ENCODE peak calls at places on chromosomes 2 and 18, in seven cellular contexts. K, W, N, T, P, O and I are unnamed samples.

GRCh38 chr2:153354406-153354805 is 124.2 kb downstream of the RPRM start:
- DNase-seq in K (no peak), W (no peak), N (no peak), T (no peak), P (no peak), O (no peak), I (no peak)

GRCh38 chr2:33145459-33145858 is 198.7 kb downstream of the LTBP1 start:
- DNase-seq in K (peak), W (no peak), N (no peak), T (no peak), P (peak), O (no peak), I (no peak)

GRCh38 chr2:211408485-211408884 is 852.1 kb downstream of the CPS1 start:
- DNase-seq in K (no peak), W (no peak), N (no peak), T (peak), P (peak), O (no peak), I (peak)

GRCh38 chr2:101119431-101119830 is 31.8 kb downstream of the TBC1D8 start:
- DNase-seq in K (no peak), W (no peak), N (peak), T (no peak), P (peak), O (no peak), I (no peak)

GRCh38 chr2:100819365-100820345 is at the start of gene NPAS2:
- DNase-seq in K (no peak), W (no peak), N (peak), T (peak), P (peak), O (peak), I (no peak)

GRCh38 chr2:188199716-188200128 is 92.0 kb upstream of the GULP1 start:
- DNase-seq in K (peak), W (no peak), N (no peak), T (peak), P (peak), O (no peak), I (no peak)

GRCh38 chr18:3177902-3178687 is 41.7 kb downstream of the MYOM1 start:
- DNase-seq in K (no peak), W (peak), N (peak), T (no peak), P (no peak), O (peak), I (no peak)

GRCh38 chr2:161975062-161975812 is 98.8 kb downstream of the DPP4 start:
- DNase-seq in K (no peak), W (no peak), N (no peak), T (no peak), P (no peak), O (no peak), I (no peak)

GRCh38 chr18:31721596-31721995 is 37.2 kb upstream of the B4GALT6 start:
- DNase-seq in K (no peak), W (no peak), N (no peak), T (no peak), P (peak), O (no peak), I (no peak)

GRCh38 chr2:212893216-212893615 is 258.2 kb downstream of the IKZF2 start:
- DNase-seq in K (no peak), W (no peak), N (no peak), T (no peak), P (no peak), O (no peak), I (no peak)

GRCh38 chr2:36366491-36367120 is 11.0 kb downstream of the CRIM1 start:
- DNase-seq in K (no peak), W (no peak), N (no peak), T (no peak), P (peak), O (no peak), I (no peak)

GRCh38 chr2:215884741-215885140 is 128.6 kb downstream of the MREG start:
- DNase-seq in K (no peak), W (no peak), N (no peak), T (no peak), P (peak), O (no peak), I (no peak)

GRCh38 chr18:8800041-8800441 is 94.7 kb downstream of the MTCL1 start:
- DNase-seq in K (no peak), W (no peak), N (no peak), T (no peak), P (no peak), O (no peak), I (no peak)

GRCh38 chr2:58194451-58194850 is 46.7 kb downstream of the FANCL start:
- DNase-seq in K (no peak), W (no peak), N (no peak), T (no peak), P (no peak), O (no peak), I (peak)
- TF ChIP-seq CTCF in K (no peak), W (no peak), N (no peak), T (no peak), P (no peak), O (no peak), I (no peak)

GRCh38 chr2:5915926-5916325 is 223.7 kb downstream of the SOX11 start:
- DNase-seq in K (no peak), W (no peak), N (no peak), T (no peak), P (no peak), O (no peak), I (peak)

GRCh38 chr2:5913729-5914390 is 221.7 kb downstream of the SOX11 start:
- DNase-seq in K (no peak), W (no peak), N (no peak), T (no peak), P (no peak), O (no peak), I (no peak)

GRCh38 chr2:5911801-5912200 is 219.6 kb downstream of the SOX11 start:
- DNase-seq in K (no peak), W (no peak), N (no peak), T (no peak), P (no peak), O (no peak), I (no peak)

GRCh38 chr2:5914831-5915611 is 222.8 kb downstream of the SOX11 start:
- DNase-seq in K (no peak), W (no peak), N (no peak), T (no peak), P (peak), O (no peak), I (no peak)
- H3K4me3 ChIP-seq in K (no peak), W (no peak), N (no peak), T (no peak), P (no peak), O (no peak), I (no peak)

DNA sequence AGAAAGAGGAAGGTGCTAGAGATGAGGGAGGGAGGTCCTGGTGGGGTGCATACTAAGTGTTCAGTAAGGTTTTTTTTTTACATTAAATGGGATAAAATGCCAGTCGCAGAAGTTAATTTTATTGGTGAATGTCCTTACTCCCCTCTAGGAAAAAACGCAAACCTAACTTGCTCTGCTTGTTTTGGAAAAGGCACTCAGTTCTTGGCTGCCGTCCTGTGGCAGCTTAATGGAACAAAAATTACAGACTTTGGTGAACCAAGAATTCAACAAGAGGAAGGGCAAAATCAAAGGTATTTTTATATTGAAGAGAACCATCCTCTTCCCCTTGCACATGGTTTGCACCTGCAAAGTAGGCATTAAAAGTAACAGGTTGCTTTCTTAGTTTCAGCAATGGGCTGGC is 12.7 kb upstream of the IL18R1 start:
- DNase-seq in K (no peak), W (no peak), N (no peak), T (no peak), P (peak), O (no peak), I (peak)
- TF ChIP-seq CTCF in K (no peak), W (no peak), N (peak), T (no peak), P (peak), O (peak), I (peak)

GRCh38 chr2:219000569-219000960 is 7.3 kb upstream of the CRYBA2 start:
- DNase-seq in K (no peak), W (no peak), N (no peak), T (no peak), P (no peak), O (no peak), I (no peak)
- H3K4me3 ChIP-seq in K (no peak), W (no peak), N (no peak), T (no peak), P (no peak), O (peak), I (no peak)

DNA sequence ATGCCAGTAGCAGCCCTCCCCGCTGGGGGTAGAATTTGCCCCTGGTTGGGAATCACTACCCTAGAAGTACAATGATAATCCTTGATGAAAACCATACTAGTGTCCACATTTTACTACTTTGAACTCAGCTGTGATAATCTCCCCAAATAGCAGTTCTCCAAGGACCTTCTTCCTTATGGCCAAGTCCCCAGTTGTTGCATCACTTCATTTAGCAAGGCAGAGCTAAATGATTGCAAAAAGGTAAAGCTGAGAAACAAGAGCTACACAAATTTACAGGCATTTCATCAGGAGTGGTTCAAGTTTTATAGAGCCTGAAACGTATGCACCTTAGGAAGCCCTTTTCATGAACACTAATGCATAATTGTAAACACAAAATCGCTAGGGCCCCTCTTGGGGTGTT is 44.9 kb upstream of the REL start:
- DNase-seq in K (no peak), W (no peak), N (no peak), T (no peak), P (no peak), O (no peak), I (no peak)
- TF ChIP-seq CTCF in K (no peak), W (no peak), N (no peak), T (no peak), P (no peak), O (no peak), I (no peak)